ENCODE peak calls at places on chromosomes 4 and X, in ten cellular contexts. One of them, this sample, is unnamed.

GRCh38 chr4:117588771-117589170 is 445.5 kb upstream of the NDST3 start:
- DNase-seq in cardiac muscle cell: no peak
- DNase-seq in astrocyte: no peak
- DNase-seq in stomach: no peak
- DNase-seq in psoas muscle: no peak
- DNase-seq in brain microvascular endothelial cell: no peak
- DNase-seq in WERI-Rb-1: no peak
- DNase-seq in astrocyte of the cerebellum: no peak
- DNase-seq in fibroblast of villous mesenchyme: no peak
- DNase-seq in colonic mucosa: no peak
- DNase-seq in this sample: no peak

GRCh38 chr4:17272154-17272553 is 239.7 kb downstream of the QDPR start:
- DNase-seq in cardiac muscle cell: no peak
- DNase-seq in astrocyte: no peak
- DNase-seq in stomach: no peak
- DNase-seq in psoas muscle: no peak
- DNase-seq in brain microvascular endothelial cell: peak; percentile 31
- DNase-seq in WERI-Rb-1: no peak
- DNase-seq in astrocyte of the cerebellum: no peak
- DNase-seq in fibroblast of villous mesenchyme: peak; percentile 3
- DNase-seq in colonic mucosa: no peak
- DNase-seq in this sample: no peak

GRCh38 chrX:15404712-15405111 is 20.5 kb upstream of the VEGFD start:
- DNase-seq in cardiac muscle cell: no peak
- DNase-seq in astrocyte: no peak
- DNase-seq in stomach: no peak
- DNase-seq in psoas muscle: peak; percentile 39
- DNase-seq in brain microvascular endothelial cell: no peak
- DNase-seq in WERI-Rb-1: no peak
- DNase-seq in astrocyte of the cerebellum: no peak
- DNase-seq in fibroblast of villous mesenchyme: peak; percentile 75
- DNase-seq in colonic mucosa: peak; percentile 20
- DNase-seq in this sample: no peak

GRCh38 chr4:41362647-41363383 is 106.1 kb downstream of the UCHL1 start:
- DNase-seq in cardiac muscle cell: no peak
- DNase-seq in astrocyte: no peak
- DNase-seq in stomach: no peak
- DNase-seq in psoas muscle: no peak
- DNase-seq in brain microvascular endothelial cell: no peak
- DNase-seq in WERI-Rb-1: no peak
- DNase-seq in astrocyte of the cerebellum: no peak
- DNase-seq in fibroblast of villous mesenchyme: no peak
- DNase-seq in colonic mucosa: no peak
- DNase-seq in this sample: no peak

GRCh38 chr4:886244-886643 is 45.9 kb downstream of the GAK start:
- DNase-seq in cardiac muscle cell: no peak
- DNase-seq in astrocyte: no peak
- DNase-seq in stomach: no peak
- DNase-seq in psoas muscle: no peak
- DNase-seq in brain microvascular endothelial cell: no peak
- DNase-seq in WERI-Rb-1: no peak
- DNase-seq in astrocyte of the cerebellum: no peak
- DNase-seq in fibroblast of villous mesenchyme: no peak
- DNase-seq in colonic mucosa: no peak
- DNase-seq in this sample: no peak

GRCh38 chrX:109475174-109475891 is 6.6 kb downstream of the GUCY2F start:
- DNase-seq in cardiac muscle cell: peak; percentile 77
- DNase-seq in astrocyte: peak; percentile 12
- DNase-seq in stomach: peak; percentile 26
- DNase-seq in psoas muscle: no peak
- DNase-seq in brain microvascular endothelial cell: peak; percentile 53
- DNase-seq in WERI-Rb-1: peak; percentile 26
- DNase-seq in astrocyte of the cerebellum: peak; percentile 6
- DNase-seq in fibroblast of villous mesenchyme: peak; percentile 32
- DNase-seq in colonic mucosa: peak; percentile 20
- DNase-seq in this sample: no peak

GRCh38 chr4:22474636-22475310 is 41.1 kb downstream of the ADGRA3 start:
- DNase-seq in cardiac muscle cell: no peak
- DNase-seq in astrocyte: no peak
- DNase-seq in stomach: no peak
- DNase-seq in psoas muscle: no peak
- DNase-seq in brain microvascular endothelial cell: peak; percentile 25
- DNase-seq in WERI-Rb-1: no peak
- DNase-seq in astrocyte of the cerebellum: peak; percentile 6
- DNase-seq in fibroblast of villous mesenchyme: no peak
- DNase-seq in colonic mucosa: no peak
- DNase-seq in this sample: peak; percentile 35

GRCh38 chrX:117978402-117978801 is 138.2 kb downstream of the KLHL13 start:
- DNase-seq in cardiac muscle cell: no peak
- DNase-seq in astrocyte: no peak
- DNase-seq in stomach: no peak
- DNase-seq in psoas muscle: no peak
- DNase-seq in brain microvascular endothelial cell: no peak
- DNase-seq in WERI-Rb-1: no peak
- DNase-seq in astrocyte of the cerebellum: no peak
- DNase-seq in fibroblast of villous mesenchyme: no peak
- DNase-seq in colonic mucosa: no peak
- DNase-seq in this sample: no peak

GRCh38 chr4:85153221-85153620 is 186.7 kb upstream of the WDFY3 start:
- DNase-seq in cardiac muscle cell: no peak
- DNase-seq in astrocyte: no peak
- DNase-seq in stomach: no peak
- DNase-seq in psoas muscle: no peak
- DNase-seq in brain microvascular endothelial cell: no peak
- DNase-seq in WERI-Rb-1: no peak
- DNase-seq in astrocyte of the cerebellum: peak; percentile 6
- DNase-seq in fibroblast of villous mesenchyme: no peak
- DNase-seq in colonic mucosa: no peak
- DNase-seq in this sample: peak; percentile 46

GRCh38 chr4:100494166-100494565 is 23.7 kb downstream of the EMCN start:
- DNase-seq in cardiac muscle cell: no peak
- DNase-seq in astrocyte: peak; percentile 8
- DNase-seq in stomach: no peak
- DNase-seq in psoas muscle: no peak
- DNase-seq in brain microvascular endothelial cell: no peak
- DNase-seq in WERI-Rb-1: no peak
- DNase-seq in astrocyte of the cerebellum: no peak
- DNase-seq in fibroblast of villous mesenchyme: peak; percentile 52
- DNase-seq in colonic mucosa: no peak
- DNase-seq in this sample: no peak

GRCh38 chr4:184450045-184450444 is 24.3 kb downstream of the IRF2 start:
- DNase-seq in cardiac muscle cell: no peak
- DNase-seq in astrocyte: peak; percentile 71
- DNase-seq in stomach: no peak
- DNase-seq in psoas muscle: no peak
- DNase-seq in brain microvascular endothelial cell: peak; percentile 25
- DNase-seq in WERI-Rb-1: no peak
- DNase-seq in astrocyte of the cerebellum: peak; percentile 55
- DNase-seq in fibroblast of villous mesenchyme: peak; percentile 71
- DNase-seq in colonic mucosa: no peak
- DNase-seq in this sample: peak; percentile 34

GRCh38 chr4:184448828-184449227 is 25.5 kb downstream of the IRF2 start:
- DNase-seq in cardiac muscle cell: no peak
- DNase-seq in astrocyte: peak; percentile 41
- DNase-seq in stomach: no peak
- DNase-seq in psoas muscle: peak; percentile 50
- DNase-seq in brain microvascular endothelial cell: peak; percentile 70
- DNase-seq in WERI-Rb-1: no peak
- DNase-seq in astrocyte of the cerebellum: no peak
- DNase-seq in fibroblast of villous mesenchyme: peak; percentile 89
- DNase-seq in colonic mucosa: no peak
- DNase-seq in this sample: peak; percentile 54

GRCh38 chr4:184444953-184445309 is 29.4 kb downstream of the IRF2 start:
- DNase-seq in cardiac muscle cell: no peak
- DNase-seq in astrocyte: no peak
- DNase-seq in stomach: no peak
- DNase-seq in psoas muscle: no peak
- DNase-seq in brain microvascular endothelial cell: no peak
- DNase-seq in WERI-Rb-1: no peak
- DNase-seq in astrocyte of the cerebellum: no peak
- DNase-seq in fibroblast of villous mesenchyme: no peak
- DNase-seq in colonic mucosa: no peak
- DNase-seq in this sample: no peak

GRCh38 chr4:184446132-184446531 is 28.2 kb downstream of the IRF2 start:
- DNase-seq in cardiac muscle cell: no peak
- DNase-seq in astrocyte: no peak
- DNase-seq in stomach: no peak
- DNase-seq in psoas muscle: no peak
- DNase-seq in brain microvascular endothelial cell: no peak
- DNase-seq in WERI-Rb-1: no peak
- DNase-seq in astrocyte of the cerebellum: no peak
- DNase-seq in fibroblast of villous mesenchyme: no peak
- DNase-seq in colonic mucosa: no peak
- DNase-seq in this sample: no peak

GRCh38 chr4:184447664-184448063 is 26.7 kb downstream of the IRF2 start:
- DNase-seq in cardiac muscle cell: no peak
- DNase-seq in astrocyte: no peak
- DNase-seq in stomach: no peak
- DNase-seq in psoas muscle: no peak
- DNase-seq in brain microvascular endothelial cell: no peak
- DNase-seq in WERI-Rb-1: no peak
- DNase-seq in astrocyte of the cerebellum: no peak
- DNase-seq in fibroblast of villous mesenchyme: no peak
- DNase-seq in colonic mucosa: no peak
- DNase-seq in this sample: no peak
- H3K4me3 ChIP-seq in cardiac muscle cell: no peak overlapping the region
- H3K4me3 ChIP-seq in astrocyte: no peak overlapping the region
- H3K4me3 ChIP-seq in stomach: no peak overlapping the region
- H3K4me3 ChIP-seq in psoas muscle: peak overlapping the region; percentile 65
- H3K4me3 ChIP-seq in brain microvascular endothelial cell: no peak overlapping the region
- H3K4me3 ChIP-seq in WERI-Rb-1: no peak overlapping the region
- H3K4me3 ChIP-seq in astrocyte of the cerebellum: no peak overlapping the region
- H3K4me3 ChIP-seq in fibroblast of villous mesenchyme: no peak overlapping the region
- H3K4me3 ChIP-seq in colonic mucosa: no peak overlapping the region
- H3K4me3 ChIP-seq in this sample: no peak overlapping the region

GRCh38 chrX:17550011-17550410 is 175.0 kb downstream of the NHS start:
- DNase-seq in cardiac muscle cell: no peak
- DNase-seq in astrocyte: peak; percentile 69
- DNase-seq in stomach: no peak
- DNase-seq in psoas muscle: no peak
- DNase-seq in brain microvascular endothelial cell: no peak
- DNase-seq in WERI-Rb-1: no peak
- DNase-seq in astrocyte of the cerebellum: no peak
- DNase-seq in fibroblast of villous mesenchyme: no peak
- DNase-seq in colonic mucosa: no peak
- DNase-seq in this sample: no peak

GRCh38 chrX:17553451-17553850 is 178.5 kb downstream of the NHS start:
- DNase-seq in cardiac muscle cell: no peak
- DNase-seq in astrocyte: peak; percentile 87
- DNase-seq in stomach: peak; percentile 54
- DNase-seq in psoas muscle: no peak
- DNase-seq in brain microvascular endothelial cell: peak; percentile 60
- DNase-seq in WERI-Rb-1: no peak
- DNase-seq in astrocyte of the cerebellum: peak; percentile 57
- DNase-seq in fibroblast of villous mesenchyme: no peak
- DNase-seq in colonic mucosa: peak; percentile 53
- DNase-seq in this sample: no peak

GRCh38 chrX:17552251-17552650 is 177.3 kb downstream of the NHS start:
- DNase-seq in cardiac muscle cell: no peak
- DNase-seq in astrocyte: peak; percentile 73
- DNase-seq in stomach: no peak
- DNase-seq in psoas muscle: no peak
- DNase-seq in brain microvascular endothelial cell: peak; percentile 54
- DNase-seq in WERI-Rb-1: no peak
- DNase-seq in astrocyte of the cerebellum: no peak
- DNase-seq in fibroblast of villous mesenchyme: no peak
- DNase-seq in colonic mucosa: no peak
- DNase-seq in this sample: no peak

GRCh38 chrX:17549005-17549685 is 174.1 kb downstream of the NHS start:
- DNase-seq in cardiac muscle cell: peak; percentile 18
- DNase-seq in astrocyte: no peak
- DNase-seq in stomach: no peak
- DNase-seq in psoas muscle: no peak
- DNase-seq in brain microvascular endothelial cell: no peak
- DNase-seq in WERI-Rb-1: no peak
- DNase-seq in astrocyte of the cerebellum: no peak
- DNase-seq in fibroblast of villous mesenchyme: no peak
- DNase-seq in colonic mucosa: no peak
- DNase-seq in this sample: no peak

GRCh38 chrX:17553961-17554482 is 179.0 kb downstream of the NHS start:
- DNase-seq in cardiac muscle cell: no peak
- DNase-seq in astrocyte: no peak
- DNase-seq in stomach: no peak
- DNase-seq in psoas muscle: no peak
- DNase-seq in brain microvascular endothelial cell: no peak
- DNase-seq in WERI-Rb-1: no peak
- DNase-seq in astrocyte of the cerebellum: no peak
- DNase-seq in fibroblast of villous mesenchyme: peak; percentile 55
- DNase-seq in colonic mucosa: no peak
- DNase-seq in this sample: no peak
- H3K4me3 ChIP-seq in cardiac muscle cell: no peak overlapping the region
- H3K4me3 ChIP-seq in astrocyte: no peak overlapping the region
- H3K4me3 ChIP-seq in stomach: no peak overlapping the region
- H3K4me3 ChIP-seq in psoas muscle: no peak overlapping the region
- H3K4me3 ChIP-seq in brain microvascular endothelial cell: no peak overlapping the region
- H3K4me3 ChIP-seq in WERI-Rb-1: no peak overlapping the region
- H3K4me3 ChIP-seq in astrocyte of the cerebellum: no peak overlapping the region
- H3K4me3 ChIP-seq in fibroblast of villous mesenchyme: no peak overlapping the region
- H3K4me3 ChIP-seq in colonic mucosa: no peak overlapping the region
- H3K4me3 ChIP-seq in this sample: no peak overlapping the region

DNA sequence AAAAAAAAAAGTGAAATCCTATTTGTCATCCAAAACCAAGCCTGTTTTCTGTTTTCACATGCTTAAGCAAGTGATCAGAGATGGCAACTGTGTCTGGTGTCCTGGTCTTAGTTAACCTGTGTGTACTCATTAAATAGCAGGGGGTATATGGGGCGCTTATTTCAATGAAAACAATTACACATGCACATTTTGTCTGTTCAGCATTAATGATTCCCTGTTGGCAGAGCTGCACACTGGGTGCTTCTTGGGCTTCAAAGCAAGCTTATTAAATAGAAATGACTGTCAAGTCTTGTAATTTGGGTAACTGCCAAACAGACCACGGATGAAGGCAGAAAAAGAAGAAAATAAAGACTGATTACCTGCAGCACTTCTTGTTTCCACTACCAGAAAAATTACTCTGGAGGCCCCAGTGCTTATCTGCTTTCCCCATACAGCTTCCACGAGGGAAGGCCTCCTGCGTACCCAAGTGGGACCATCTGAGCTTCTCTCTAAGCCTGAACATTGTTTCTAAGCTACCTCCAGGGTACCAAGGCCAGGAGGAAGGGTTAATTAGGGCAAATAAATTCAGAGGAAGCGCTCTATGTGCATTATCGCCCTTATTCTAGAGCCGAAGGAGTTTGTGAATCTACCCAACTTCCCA is 107.2 kb upstream of the TBL1X start:
- DNase-seq in cardiac muscle cell: no peak
- DNase-seq in astrocyte: no peak
- DNase-seq in stomach: no peak
- DNase-seq in psoas muscle: no peak
- DNase-seq in brain microvascular endothelial cell: no peak
- DNase-seq in WERI-Rb-1: no peak
- DNase-seq in astrocyte of the cerebellum: no peak
- DNase-seq in fibroblast of villous mesenchyme: no peak
- DNase-seq in colonic mucosa: no peak
- DNase-seq in this sample: no peak
- H3K4me3 ChIP-seq in cardiac muscle cell: no peak overlapping the region
- H3K4me3 ChIP-seq in astrocyte: no peak overlapping the region
- H3K4me3 ChIP-seq in stomach: no peak overlapping the region
- H3K4me3 ChIP-seq in psoas muscle: no peak overlapping the region
- H3K4me3 ChIP-seq in brain microvascular endothelial cell: no peak overlapping the region
- H3K4me3 ChIP-seq in WERI-Rb-1: no peak overlapping the region
- H3K4me3 ChIP-seq in astrocyte of the cerebellum: no peak overlapping the region
- H3K4me3 ChIP-seq in fibroblast of villous mesenchyme: no peak overlapping the region
- H3K4me3 ChIP-seq in colonic mucosa: no peak overlapping the region
- H3K4me3 ChIP-seq in this sample: no peak overlapping the region

GRCh38 chrX:3345281-3346081 is 971 bp downstream of the MXRA5 start:
- DNase-seq in cardiac muscle cell: peak; percentile 57
- DNase-seq in astrocyte: peak; percentile 44
- DNase-seq in stomach: peak; percentile 58
- DNase-seq in psoas muscle: peak; percentile 55
- DNase-seq in brain microvascular endothelial cell: no peak
- DNase-seq in WERI-Rb-1: no peak
- DNase-seq in astrocyte of the cerebellum: peak; percentile 33
- DNase-seq in fibroblast of villous mesenchyme: peak; percentile 40
- DNase-seq in colonic mucosa: peak; percentile 24
- DNase-seq in this sample: no peak
- H3K4me3 ChIP-seq in cardiac muscle cell: peak overlapping the region; percentile 21
- H3K4me3 ChIP-seq in astrocyte: peak overlapping the region; percentile 54
- H3K4me3 ChIP-seq in stomach: peak overlapping the region; percentile 43
- H3K4me3 ChIP-seq in psoas muscle: peak overlapping the region; percentile 52
- H3K4me3 ChIP-seq in brain microvascular endothelial cell: peak overlapping the region; percentile 45
- H3K4me3 ChIP-seq in WERI-Rb-1: no peak overlapping the region
- H3K4me3 ChIP-seq in astrocyte of the cerebellum: peak overlapping the region; percentile 71
- H3K4me3 ChIP-seq in fibroblast of villous mesenchyme: peak overlapping the region; percentile 55
- H3K4me3 ChIP-seq in colonic mucosa: peak overlapping the region; percentile 17
- H3K4me3 ChIP-seq in this sample: peak overlapping the region; percentile 42